ENCODE peak calls at places on chromosomes 12 and 14, in seven cellular contexts. Y is HCT116, L is pancreas, D is ovary, W is Panc1, M is IMR-90, X is WERI-Rb-1. Z is an unnamed sample.

GRCh38 chr14:50985124-50985815 is 41.0 kb upstream of the PYGL start:
- DNase-seq in X (no peak), W (no peak), D (no peak), M (no peak), L (no peak), Y (no peak), Z (no peak)

GRCh38 chr14:97634786-97635185 is 837.6 kb downstream of the VRK1 start:
- DNase-seq in L (no peak), M (no peak), W (no peak), X (no peak), D (no peak), Y (no peak), Z (no peak)

GRCh38 chr12:15788266-15789214 is 648 bp downstream of the EPS8 start:
- DNase-seq in X (peak; percentile 42), D (peak; percentile 43), Y (peak; percentile 34), W (no peak), L (peak; percentile 51), M (peak; percentile 45), Z (no peak)

GRCh38 chr12:56348776-56349175 is 10.1 kb downstream of the IL23A start:
- DNase-seq in Y (no peak), M (no peak), W (no peak), D (no peak), L (no peak), X (no peak), Z (no peak)

GRCh38 chr12:57444744-57445143 is 10.2 kb downstream of the INHBC start:
- DNase-seq in D (no peak), M (no peak), X (no peak), L (no peak), W (no peak), Y (no peak), Z (no peak)

GRCh38 chr12:124694250-124694649 is 126.8 kb upstream of the NCOR2 start:
- DNase-seq in M (no peak), W (no peak), L (no peak), Y (no peak), X (no peak), D (no peak), Z (no peak)

GRCh38 chr12:80958162-80958561 is 20.4 kb upstream of the LIN7A start:
- DNase-seq in Y (no peak), D (no peak), X (no peak), M (no peak), L (no peak), W (no peak), Z (no peak)

GRCh38 chr12:76266797-76267196 is 81.4 kb downstream of the BBS10 start:
- DNase-seq in L (no peak), Y (no peak), D (no peak), M (peak; percentile 90), X (no peak), W (no peak), Z (no peak)

GRCh38 chr12:38123566-38124246 is 192.9 kb upstream of the ALG10B start:
- DNase-seq in D (no peak), M (no peak), X (no peak), Y (no peak), W (no peak), L (no peak), Z (no peak)

GRCh38 chr14:24673534-24674203 is 39.7 kb upstream of the GZMB start:
- DNase-seq in X (no peak), L (no peak), W (no peak), M (no peak), D (no peak), Y (no peak), Z (no peak)

GRCh38 chr12:110304061-110304551 is 23.1 kb downstream of the ATP2A2 start:
- DNase-seq in X (no peak), Y (no peak), W (no peak), M (peak; percentile 68), D (no peak), L (no peak), Z (no peak)

GRCh38 chr12:49698619-49699545 is 8.3 kb downstream of the FMNL3 start:
- DNase-seq in L (no peak), W (no peak), D (no peak), Y (no peak), M (peak; percentile 71), X (no peak), Z (no peak)

GRCh38 chr12:96397756-96398421 is 2.4 kb downstream of the CDK17 start:
- DNase-seq in D (no peak), W (no peak), Y (no peak), M (peak; percentile 57), L (no peak), X (no peak), Z (no peak)

GRCh38 chr14:70714055-70714550 is 72.4 kb downstream of the TTC9 start:
- DNase-seq in D (no peak), W (peak; percentile 13), Y (peak; percentile 54), L (peak; percentile 28), M (peak; percentile 63), X (peak; percentile 50), Z (peak; percentile 60)

GRCh38 chr12:11667159-11667558 is 17.7 kb downstream of the ETV6 start:
- DNase-seq in M (no peak), L (no peak), Y (no peak), W (no peak), X (no peak), D (no peak), Z (no peak)

GRCh38 chr12:91226-91625 is 24.7 kb downstream of the IQSEC3 start:
- DNase-seq in Y (no peak), W (no peak), D (no peak), L (no peak), M (no peak), X (peak; percentile 59), Z (no peak)

GRCh38 chr14:77886010-77886409 is 86.1 kb downstream of the ADCK1 start:
- DNase-seq in M (no peak), X (no peak), W (no peak), Y (no peak), D (no peak), L (no peak), Z (no peak)

GRCh38 chr12:68455676-68456345 is 123.6 kb upstream of the MDM1 start:
- DNase-seq in M (peak; percentile 12), X (no peak), D (no peak), L (no peak), W (no peak), Y (no peak), Z (no peak)

GRCh38 chr14:75046899-75047298 is 4.4 kb downstream of the MLH3 start:
- DNase-seq in W (no peak), M (peak; percentile 45), X (no peak), Y (no peak), D (no peak), L (no peak), Z (no peak)

GRCh38 chr12:98149270-98149669 is 366.1 kb upstream of the TMPO start:
- DNase-seq in Y (no peak), L (no peak), W (no peak), X (no peak), D (no peak), M (no peak), Z (no peak)

GRCh38 chr14:76599556-76599955 is 161.7 kb upstream of the VASH1 start:
- DNase-seq in D (no peak), W (no peak), Y (no peak), M (no peak), X (no peak), L (no peak), Z (no peak)

GRCh38 chr14:102189858-102190257 is 50.2 kb downstream of the WDR20 start:
- DNase-seq in W (no peak), L (no peak), D (no peak), X (no peak), Y (no peak), M (no peak), Z (no peak)

GRCh38 chr12:46266382-46266791 is 2.5 kb downstream of the SLC38A1 start:
- DNase-seq in M (peak; percentile 61), Y (no peak), L (no peak), D (no peak), X (peak; percentile 17), W (no peak), Z (peak; percentile 37)

GRCh38 chr12:64633186-64633939 is 23.1 kb downstream of the RASSF3 start:
- DNase-seq in L (no peak), X (no peak), M (no peak), D (no peak), Y (no peak), W (no peak), Z (no peak)

GRCh38 chr12:77751939-77752338 is 78.8 kb upstream of the NAV3 start:
- DNase-seq in X (no peak), W (no peak), D (no peak), M (no peak), Y (no peak), L (no peak), Z (no peak)

GRCh38 chr14:95895720-95896119 is 19.1 kb downstream of the TUNAR start:
- DNase-seq in W (no peak), M (no peak), X (peak; percentile 75), D (no peak), L (no peak), Y (peak; percentile 26), Z (peak; percentile 43)
- TF ChIP-seq CTCF in W (peak; percentile 57), M (peak; percentile 17), X (peak; percentile 81), D (no peak), L (peak; percentile 38), Y (peak; percentile 70), Z (peak; percentile 50)

DNA sequence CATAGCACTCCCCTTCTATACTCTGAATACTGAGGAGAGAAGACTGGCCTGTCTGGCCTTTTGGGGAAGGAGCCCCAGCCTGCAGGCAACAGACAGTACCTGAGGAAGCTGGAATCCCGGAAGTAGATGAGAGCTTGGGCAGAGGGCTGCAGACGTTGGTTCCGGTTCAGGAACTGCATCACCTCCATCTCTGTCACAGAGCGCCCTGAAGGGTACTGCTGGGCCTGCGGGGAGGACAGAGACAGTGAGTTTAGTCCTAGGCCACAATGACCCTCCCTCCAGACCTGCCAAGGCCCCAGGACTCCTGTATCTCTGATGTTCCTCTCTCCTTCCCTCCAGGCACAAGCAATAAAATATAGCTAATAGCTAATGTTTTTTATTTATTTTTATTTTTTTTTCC is 28.4 kb downstream of the TEP1 start:
- DNase-seq in L (no peak), Y (no peak), M (no peak), W (no peak), D (no peak), X (no peak), Z (no peak)
- H3K36me3 ChIP-seq in L (peaks cover 81% of the 10 kb centered on the region), Y (peaks cover 39% of the 10 kb centered on the region), M (peaks cover 73% of the 10 kb centered on the region), W (peaks cover 4% of the 10 kb centered on the region), D (peaks cover 4% of the 10 kb centered on the region), X (peaks cover 81% of the 10 kb centered on the region), Z (no peaks in the 10 kb centered on the region)

GRCh38 chr12:105296116-105297095 is 34.1 kb upstream of the C12orf75 start:
- DNase-seq in Y (no peak), X (no peak), D (no peak), W (no peak), M (no peak), L (no peak), Z (no peak)

GRCh38 chr12:105300883-105301282 is 29.6 kb upstream of the C12orf75 start:
- DNase-seq in X (no peak), D (no peak), Y (no peak), L (no peak), M (no peak), W (no peak), Z (no peak)

DNA sequence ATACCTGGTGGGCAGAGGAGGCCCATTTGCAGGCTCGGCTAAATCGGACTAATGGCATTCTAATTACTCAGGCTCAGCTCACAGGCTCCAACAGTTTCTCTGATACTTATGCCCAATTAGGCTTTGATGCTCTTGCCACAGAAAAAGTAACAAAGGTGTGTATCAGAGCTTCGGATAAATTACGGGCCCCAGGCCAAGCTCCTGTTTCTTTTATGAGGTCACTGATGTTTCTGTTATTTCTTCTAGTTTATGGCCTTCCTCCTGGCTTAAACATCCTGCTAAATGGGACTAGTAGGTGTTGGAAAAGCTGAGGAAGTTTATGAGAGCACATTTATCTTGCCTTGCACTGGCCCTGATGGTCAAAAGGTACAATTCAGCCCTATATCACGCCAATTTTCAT is 28.8 kb upstream of the C12orf75 start:
- DNase-seq in Y (no peak), X (no peak), D (no peak), W (no peak), M (no peak), L (no peak), Z (no peak)
- TF ChIP-seq CTCF in Y (no peak), X (no peak), D (no peak), W (no peak), M (no peak), L (no peak), Z (no peak)

GRCh38 chr12:120126635-120127005 is 10.1 kb upstream of the RAB35 start:
- DNase-seq in Y (no peak), L (peak; percentile 36), M (peak; percentile 42), X (no peak), D (no peak), W (no peak), Z (no peak)
- H3K36me3 ChIP-seq in Y (peaks cover 45% of the 10 kb centered on the region), L (peaks cover 48% of the 10 kb centered on the region), M (peaks cover 53% of the 10 kb centered on the region), X (peaks cover 55% of the 10 kb centered on the region), D (peaks cover 3% of the 10 kb centered on the region), W (peaks cover 34% of the 10 kb centered on the region), Z (peaks cover 60% of the 10 kb centered on the region)